ENCODE peak calls at places on chromosome 7, in four cellular contexts. K, O, Y and N are unnamed samples.

GRCh38 chr7:138167869-138168296 is 91.6 kb downstream of the AKR1D1 start:
- DNase-seq in K (no peak), O (no peak), Y (no peak), N (no peak)

GRCh38 chr7:101590663-101591435 is 38.2 kb downstream of the MYL10 start:
- DNase-seq in K (no peak), O (no peak), Y (no peak), N (no peak)

GRCh38 chr7:100897772-100898454 is 2.2 kb upstream of the ACHE start:
- DNase-seq in K (no peak), O (no peak), Y (no peak), N (no peak)

GRCh38 chr7:137109966-137110930 is 233.3 kb downstream of the PTN start:
- DNase-seq in K (no peak), O (no peak), Y (no peak), N (no peak)

GRCh38 chr7:2544541-2545188 is 10.7 kb downstream of the BRAT1 start:
- DNase-seq in K (no peak), O (no peak), Y (no peak), N (no peak)

GRCh38 chr7:142263598-142264380 is 5.9 kb upstream of the PRSS58 start:
- DNase-seq in K (peak; percentile 11), O (no peak), Y (no peak), N (no peak)

GRCh38 chr7:134899729-134900128 is 86.6 kb upstream of the AGBL3 start:
- DNase-seq in K (peak; percentile 67), O (no peak), Y (no peak), N (no peak)

GRCh38 chr7:136049818-136050461 is 72.8 kb upstream of the MTPN start:
- DNase-seq in K (no peak), O (no peak), Y (no peak), N (no peak)